ENCODE peak calls at places on chromosome 11, in six cellular contexts. One of them, this sample, is unnamed.

GRCh38 chr11:119728226-119728626 is 774 bp downstream of the NECTIN1 start:
- DNase-seq in DMS153: no peak
- DNase-seq in brain microvascular endothelial cell: no peak
- DNase-seq in hippocampal formation: no peak
- DNase-seq in lower lobe of right lung: no peak
- DNase-seq in NCI-H1092 treated with DMSO at 0.1 percent for 48 hours: peak
- DNase-seq in this sample: peak

GRCh38 chr11:102608699-102609098 is 16.4 kb downstream of the MMP20 start:
- DNase-seq in NCI-H1092 treated with DMSO at 0.1 percent for 48 hours: no peak
- DNase-seq in hippocampal formation: no peak
- DNase-seq in lower lobe of right lung: no peak
- DNase-seq in brain microvascular endothelial cell: no peak
- DNase-seq in DMS153: no peak
- DNase-seq in this sample: no peak

GRCh38 chr11:35267504-35267903 is 128.5 kb downstream of the CD44 start:
- DNase-seq in brain microvascular endothelial cell: peak
- DNase-seq in lower lobe of right lung: no peak
- DNase-seq in hippocampal formation: no peak
- DNase-seq in NCI-H1092 treated with DMSO at 0.1 percent for 48 hours: no peak
- DNase-seq in DMS153: no peak
- DNase-seq in this sample: no peak

GRCh38 chr11:46075168-46075567 is 46.1 kb downstream of the PHF21A start:
- DNase-seq in DMS153: no peak
- DNase-seq in NCI-H1092 treated with DMSO at 0.1 percent for 48 hours: no peak
- DNase-seq in lower lobe of right lung: no peak
- DNase-seq in hippocampal formation: no peak
- DNase-seq in brain microvascular endothelial cell: peak
- DNase-seq in this sample: no peak

GRCh38 chr11:73275381-73275750 is 3.2 kb downstream of the P2RY6 start:
- DNase-seq in DMS153: no peak
- DNase-seq in hippocampal formation: no peak
- DNase-seq in lower lobe of right lung: no peak
- DNase-seq in NCI-H1092 treated with DMSO at 0.1 percent for 48 hours: no peak
- DNase-seq in brain microvascular endothelial cell: no peak
- DNase-seq in this sample: no peak

GRCh38 chr11:118913411-118914125 is 12.2 kb downstream of the BCL9L start:
- DNase-seq in DMS153: no peak
- DNase-seq in hippocampal formation: peak
- DNase-seq in NCI-H1092 treated with DMSO at 0.1 percent for 48 hours: no peak
- DNase-seq in lower lobe of right lung: peak
- DNase-seq in brain microvascular endothelial cell: no peak
- DNase-seq in this sample: no peak

GRCh38 chr11:77039491-77040400 is 5.5 kb downstream of the B3GNT6 start:
- DNase-seq in lower lobe of right lung: no peak
- DNase-seq in NCI-H1092 treated with DMSO at 0.1 percent for 48 hours: peak
- DNase-seq in DMS153: no peak
- DNase-seq in brain microvascular endothelial cell: peak
- DNase-seq in hippocampal formation: no peak
- DNase-seq in this sample: no peak

GRCh38 chr11:16402654-16403447 is 46.5 kb upstream of the SOX6 start:
- DNase-seq in DMS153: no peak
- DNase-seq in NCI-H1092 treated with DMSO at 0.1 percent for 48 hours: no peak
- DNase-seq in lower lobe of right lung: no peak
- DNase-seq in hippocampal formation: peak
- DNase-seq in brain microvascular endothelial cell: no peak
- DNase-seq in this sample: no peak

GRCh38 chr11:43567396-43567975 is 113.1 kb upstream of the HSD17B12 start:
- DNase-seq in DMS153: peak
- DNase-seq in lower lobe of right lung: no peak
- DNase-seq in brain microvascular endothelial cell: no peak
- DNase-seq in NCI-H1092 treated with DMSO at 0.1 percent for 48 hours: peak
- DNase-seq in hippocampal formation: no peak
- DNase-seq in this sample: peak

GRCh38 chr11:125591659-125592304 is 870 bp upstream of the STT3A start:
- DNase-seq in brain microvascular endothelial cell: peak
- DNase-seq in lower lobe of right lung: peak
- DNase-seq in DMS153: no peak
- DNase-seq in hippocampal formation: peak
- DNase-seq in NCI-H1092 treated with DMSO at 0.1 percent for 48 hours: no peak
- DNase-seq in this sample: peak

GRCh38 chr11:27460158-27460565 is 12.4 kb downstream of the LGR4 start:
- DNase-seq in lower lobe of right lung: no peak
- DNase-seq in hippocampal formation: no peak
- DNase-seq in NCI-H1092 treated with DMSO at 0.1 percent for 48 hours: no peak
- DNase-seq in DMS153: no peak
- DNase-seq in brain microvascular endothelial cell: no peak
- DNase-seq in this sample: no peak

GRCh38 chr11:114562166-114562916 is 2.7 kb upstream of the NXPE1 start:
- DNase-seq in NCI-H1092 treated with DMSO at 0.1 percent for 48 hours: no peak
- DNase-seq in brain microvascular endothelial cell: no peak
- DNase-seq in hippocampal formation: no peak
- DNase-seq in lower lobe of right lung: no peak
- DNase-seq in DMS153: no peak
- DNase-seq in this sample: no peak

GRCh38 chr11:95849087-95849825 is 59.0 kb downstream of the CEP57 start:
- DNase-seq in hippocampal formation: peak
- DNase-seq in DMS153: peak
- DNase-seq in brain microvascular endothelial cell: peak
- DNase-seq in lower lobe of right lung: peak
- DNase-seq in NCI-H1092 treated with DMSO at 0.1 percent for 48 hours: peak
- DNase-seq in this sample: peak

GRCh38 chr11:69636512-69636866 is 4.5 kb upstream of the CCND1 start:
- DNase-seq in DMS153: no peak
- DNase-seq in brain microvascular endothelial cell: peak
- DNase-seq in hippocampal formation: peak
- DNase-seq in NCI-H1092 treated with DMSO at 0.1 percent for 48 hours: no peak
- DNase-seq in lower lobe of right lung: peak
- DNase-seq in this sample: peak

GRCh38 chr11:70448983-70449567 is 50.7 kb downstream of the CTTN start:
- DNase-seq in lower lobe of right lung: no peak
- DNase-seq in DMS153: no peak
- DNase-seq in brain microvascular endothelial cell: no peak
- DNase-seq in hippocampal formation: no peak
- DNase-seq in NCI-H1092 treated with DMSO at 0.1 percent for 48 hours: no peak
- DNase-seq in this sample: no peak

GRCh38 chr11:123235117-123235686 is 40.2 kb upstream of the CLMP start:
- DNase-seq in lower lobe of right lung: peak
- DNase-seq in NCI-H1092 treated with DMSO at 0.1 percent for 48 hours: no peak
- DNase-seq in hippocampal formation: no peak
- DNase-seq in brain microvascular endothelial cell: no peak
- DNase-seq in DMS153: no peak
- DNase-seq in this sample: no peak

GRCh38 chr11:36376315-36376887 is 80.3 kb downstream of the PRR5L start:
- DNase-seq in brain microvascular endothelial cell: no peak
- DNase-seq in NCI-H1092 treated with DMSO at 0.1 percent for 48 hours: no peak
- DNase-seq in lower lobe of right lung: peak
- DNase-seq in DMS153: no peak
- DNase-seq in hippocampal formation: no peak
- DNase-seq in this sample: no peak

GRCh38 chr11:66315921-66316811 is 678 bp downstream of the CD248 start:
- DNase-seq in hippocampal formation: no peak
- DNase-seq in brain microvascular endothelial cell: no peak
- DNase-seq in lower lobe of right lung: no peak
- DNase-seq in NCI-H1092 treated with DMSO at 0.1 percent for 48 hours: no peak
- DNase-seq in DMS153: no peak
- DNase-seq in this sample: no peak

GRCh38 chr11:1967641-1968225 is 20.6 kb downstream of the MRPL23 start:
- DNase-seq in NCI-H1092 treated with DMSO at 0.1 percent for 48 hours: no peak
- DNase-seq in hippocampal formation: no peak
- DNase-seq in DMS153: no peak
- DNase-seq in brain microvascular endothelial cell: no peak
- DNase-seq in lower lobe of right lung: no peak
- DNase-seq in this sample: no peak

GRCh38 chr11:119891392-119891791 is 162.4 kb upstream of the NECTIN1 start:
- DNase-seq in brain microvascular endothelial cell: no peak
- DNase-seq in hippocampal formation: peak
- DNase-seq in lower lobe of right lung: no peak
- DNase-seq in NCI-H1092 treated with DMSO at 0.1 percent for 48 hours: no peak
- DNase-seq in DMS153: no peak
- DNase-seq in this sample: no peak

GRCh38 chr11:92391866-92392265 is 167.2 kb downstream of the FAT3 start:
- DNase-seq in brain microvascular endothelial cell: no peak
- DNase-seq in hippocampal formation: no peak
- DNase-seq in NCI-H1092 treated with DMSO at 0.1 percent for 48 hours: no peak
- DNase-seq in lower lobe of right lung: no peak
- DNase-seq in DMS153: no peak
- DNase-seq in this sample: no peak

GRCh38 chr11:110199184-110199981 is 97.0 kb downstream of the RDX start:
- DNase-seq in NCI-H1092 treated with DMSO at 0.1 percent for 48 hours: no peak
- DNase-seq in brain microvascular endothelial cell: no peak
- DNase-seq in hippocampal formation: no peak
- DNase-seq in lower lobe of right lung: no peak
- DNase-seq in DMS153: no peak
- DNase-seq in this sample: no peak

GRCh38 chr11:40679276-40679675 is 780.2 kb downstream of the LRRC4C start:
- DNase-seq in lower lobe of right lung: no peak
- DNase-seq in hippocampal formation: no peak
- DNase-seq in brain microvascular endothelial cell: no peak
- DNase-seq in NCI-H1092 treated with DMSO at 0.1 percent for 48 hours: no peak
- DNase-seq in DMS153: no peak
- DNase-seq in this sample: no peak

GRCh38 chr11:78363018-78363619 is 54.5 kb downstream of the GAB2 start:
- DNase-seq in hippocampal formation: no peak
- DNase-seq in brain microvascular endothelial cell: no peak
- DNase-seq in NCI-H1092 treated with DMSO at 0.1 percent for 48 hours: no peak
- DNase-seq in DMS153: no peak
- DNase-seq in lower lobe of right lung: no peak
- DNase-seq in this sample: no peak

GRCh38 chr11:2573240-2574042 is 126.4 kb downstream of the KCNQ1OT1 start:
- DNase-seq in DMS153: no peak
- DNase-seq in hippocampal formation: no peak
- DNase-seq in lower lobe of right lung: peak
- DNase-seq in NCI-H1092 treated with DMSO at 0.1 percent for 48 hours: no peak
- DNase-seq in brain microvascular endothelial cell: no peak
- DNase-seq in this sample: no peak

GRCh38 chr11:9972917-9973504 is 309.1 kb downstream of the SWAP70 start:
- DNase-seq in brain microvascular endothelial cell: peak
- DNase-seq in hippocampal formation: no peak
- DNase-seq in NCI-H1092 treated with DMSO at 0.1 percent for 48 hours: peak
- DNase-seq in DMS153: no peak
- DNase-seq in lower lobe of right lung: no peak
- DNase-seq in this sample: peak

GRCh38 chr11:75673977-75674582 is 5.2 kb upstream of the MAP6 start:
- DNase-seq in brain microvascular endothelial cell: peak
- DNase-seq in hippocampal formation: no peak
- DNase-seq in lower lobe of right lung: no peak
- DNase-seq in DMS153: no peak
- DNase-seq in NCI-H1092 treated with DMSO at 0.1 percent for 48 hours: no peak
- DNase-seq in this sample: peak

GRCh38 chr11:46718155-46719019 is 626 bp upstream of the F2 start:
- DNase-seq in hippocampal formation: no peak
- DNase-seq in NCI-H1092 treated with DMSO at 0.1 percent for 48 hours: peak
- DNase-seq in brain microvascular endothelial cell: no peak
- DNase-seq in DMS153: peak
- DNase-seq in lower lobe of right lung: no peak
- DNase-seq in this sample: no peak

GRCh38 chr11:132312616-132313210 is 942.3 kb downstream of the NTM start:
- DNase-seq in lower lobe of right lung: no peak
- DNase-seq in NCI-H1092 treated with DMSO at 0.1 percent for 48 hours: peak
- DNase-seq in hippocampal formation: no peak
- DNase-seq in brain microvascular endothelial cell: peak
- DNase-seq in DMS153: peak
- DNase-seq in this sample: no peak

GRCh38 chr11:18313985-18314763 is 7.8 kb downstream of the HPS5 start:
- DNase-seq in lower lobe of right lung: no peak
- DNase-seq in hippocampal formation: no peak
- DNase-seq in NCI-H1092 treated with DMSO at 0.1 percent for 48 hours: no peak
- DNase-seq in brain microvascular endothelial cell: peak
- DNase-seq in DMS153: no peak
- DNase-seq in this sample: no peak

GRCh38 chr11:104705475-104706195 is 192.6 kb downstream of the CASP12 start:
- DNase-seq in DMS153: peak
- DNase-seq in brain microvascular endothelial cell: peak
- DNase-seq in hippocampal formation: no peak
- DNase-seq in NCI-H1092 treated with DMSO at 0.1 percent for 48 hours: no peak
- DNase-seq in lower lobe of right lung: peak
- DNase-seq in this sample: peak

GRCh38 chr11:44964526-44965209 is 14.0 kb upstream of the TP53I11 start:
- DNase-seq in lower lobe of right lung: peak
- DNase-seq in NCI-H1092 treated with DMSO at 0.1 percent for 48 hours: peak
- DNase-seq in hippocampal formation: no peak
- DNase-seq in brain microvascular endothelial cell: no peak
- DNase-seq in DMS153: peak
- DNase-seq in this sample: no peak

GRCh38 chr11:118621071-118621815 is 13.8 kb downstream of the PHLDB1 start:
- DNase-seq in brain microvascular endothelial cell: peak
- DNase-seq in NCI-H1092 treated with DMSO at 0.1 percent for 48 hours: peak
- DNase-seq in DMS153: peak
- DNase-seq in lower lobe of right lung: peak
- DNase-seq in hippocampal formation: peak
- DNase-seq in this sample: no peak

GRCh38 chr11:25198704-25199103 is 701.9 kb downstream of the LUZP2 start:
- DNase-seq in lower lobe of right lung: no peak
- DNase-seq in NCI-H1092 treated with DMSO at 0.1 percent for 48 hours: no peak
- DNase-seq in hippocampal formation: no peak
- DNase-seq in brain microvascular endothelial cell: no peak
- DNase-seq in DMS153: no peak
- DNase-seq in this sample: no peak